ENCODE peak calls at places on chromosomes 2 and 18, in nine cellular contexts. One of them, this sample, is unnamed.

GRCh38 chr2:67463810-67464209 is 66.7 kb downstream of the ETAA1 start:
- DNase-seq in hypothalamus: no peak
- DNase-seq in A549: peak; percentile 74
- DNase-seq in uterus: no peak
- DNase-seq in myocyte: peak; percentile 88
- DNase-seq in iPS-NIHi11: peak; percentile 21
- DNase-seq in AG09319: no peak
- DNase-seq in T-helper 1 cell: no peak
- DNase-seq in NCI-H2029: peak; percentile 1
- DNase-seq in this sample: peak; percentile 97

GRCh38 chr2:15693382-15693781 is 101.7 kb downstream of the DDX1 start:
- DNase-seq in NCI-H2029: no peak
- DNase-seq in hypothalamus: no peak
- DNase-seq in AG09319: no peak
- DNase-seq in T-helper 1 cell: no peak
- DNase-seq in iPS-NIHi11: no peak
- DNase-seq in A549: no peak
- DNase-seq in myocyte: no peak
- DNase-seq in uterus: no peak
- DNase-seq in this sample: no peak

GRCh38 chr2:128783193-128783671 is 464.6 kb upstream of the HS6ST1 start:
- DNase-seq in A549: no peak
- DNase-seq in T-helper 1 cell: no peak
- DNase-seq in myocyte: no peak
- DNase-seq in NCI-H2029: no peak
- DNase-seq in AG09319: no peak
- DNase-seq in uterus: no peak
- DNase-seq in iPS-NIHi11: no peak
- DNase-seq in hypothalamus: no peak
- DNase-seq in this sample: no peak

GRCh38 chr2:234957533-234958135 is 5.8 kb downstream of the SH3BP4 start:
- DNase-seq in hypothalamus: no peak
- DNase-seq in A549: no peak
- DNase-seq in iPS-NIHi11: no peak
- DNase-seq in AG09319: no peak
- DNase-seq in myocyte: no peak
- DNase-seq in uterus: no peak
- DNase-seq in NCI-H2029: no peak
- DNase-seq in T-helper 1 cell: no peak
- DNase-seq in this sample: no peak

GRCh38 chr18:615773-616172 is 19.0 kb downstream of the CLUL1 start:
- DNase-seq in AG09319: no peak
- DNase-seq in uterus: no peak
- DNase-seq in iPS-NIHi11: no peak
- DNase-seq in A549: no peak
- DNase-seq in NCI-H2029: no peak
- DNase-seq in myocyte: no peak
- DNase-seq in T-helper 1 cell: no peak
- DNase-seq in hypothalamus: no peak
- DNase-seq in this sample: peak; percentile 55

GRCh38 chr2:136325844-136326291 is 207.9 kb upstream of the CXCR4 start:
- DNase-seq in myocyte: no peak
- DNase-seq in AG09319: no peak
- DNase-seq in uterus: no peak
- DNase-seq in A549: no peak
- DNase-seq in hypothalamus: no peak
- DNase-seq in NCI-H2029: no peak
- DNase-seq in iPS-NIHi11: no peak
- DNase-seq in T-helper 1 cell: no peak
- DNase-seq in this sample: no peak

GRCh38 chr2:51920509-51920908 is 888.6 kb upstream of the NRXN1 start:
- DNase-seq in NCI-H2029: no peak
- DNase-seq in iPS-NIHi11: no peak
- DNase-seq in myocyte: no peak
- DNase-seq in AG09319: no peak
- DNase-seq in A549: no peak
- DNase-seq in T-helper 1 cell: no peak
- DNase-seq in uterus: no peak
- DNase-seq in hypothalamus: no peak
- DNase-seq in this sample: no peak

GRCh38 chr18:36352384-36352783 is 54.9 kb downstream of the FHOD3 start:
- DNase-seq in AG09319: peak; percentile 66
- DNase-seq in myocyte: peak; percentile 78
- DNase-seq in A549: peak; percentile 16
- DNase-seq in NCI-H2029: no peak
- DNase-seq in iPS-NIHi11: no peak
- DNase-seq in T-helper 1 cell: no peak
- DNase-seq in hypothalamus: no peak
- DNase-seq in uterus: no peak
- DNase-seq in this sample: no peak

GRCh38 chr2:175402591-175402990 is 221.1 kb upstream of the ATP5MC3 start:
- DNase-seq in NCI-H2029: no peak
- DNase-seq in AG09319: no peak
- DNase-seq in myocyte: no peak
- DNase-seq in uterus: no peak
- DNase-seq in A549: no peak
- DNase-seq in iPS-NIHi11: no peak
- DNase-seq in T-helper 1 cell: no peak
- DNase-seq in hypothalamus: no peak
- DNase-seq in this sample: no peak

GRCh38 chr2:58921676-58922075 is 680.6 kb upstream of the FANCL start:
- DNase-seq in iPS-NIHi11: no peak
- DNase-seq in uterus: no peak
- DNase-seq in A549: no peak
- DNase-seq in AG09319: no peak
- DNase-seq in hypothalamus: no peak
- DNase-seq in myocyte: no peak
- DNase-seq in NCI-H2029: no peak
- DNase-seq in T-helper 1 cell: no peak
- DNase-seq in this sample: no peak

GRCh38 chr2:56539618-56540017 is 355.8 kb downstream of the CCDC85A start:
- DNase-seq in A549: no peak
- DNase-seq in hypothalamus: no peak
- DNase-seq in iPS-NIHi11: no peak
- DNase-seq in AG09319: no peak
- DNase-seq in myocyte: no peak
- DNase-seq in uterus: no peak
- DNase-seq in T-helper 1 cell: no peak
- DNase-seq in NCI-H2029: no peak
- DNase-seq in this sample: no peak

GRCh38 chr2:8408560-8409460 is 273.0 kb upstream of the ID2 start:
- DNase-seq in iPS-NIHi11: no peak
- DNase-seq in hypothalamus: no peak
- DNase-seq in NCI-H2029: no peak
- DNase-seq in myocyte: no peak
- DNase-seq in A549: no peak
- DNase-seq in T-helper 1 cell: no peak
- DNase-seq in AG09319: no peak
- DNase-seq in uterus: no peak
- DNase-seq in this sample: no peak

GRCh38 chr2:191486584-191487320 is 191.2 kb upstream of the NABP1 start:
- DNase-seq in hypothalamus: no peak
- DNase-seq in uterus: no peak
- DNase-seq in AG09319: peak; percentile 89
- DNase-seq in iPS-NIHi11: no peak
- DNase-seq in NCI-H2029: no peak
- DNase-seq in myocyte: peak; percentile 91
- DNase-seq in A549: no peak
- DNase-seq in T-helper 1 cell: no peak
- DNase-seq in this sample: no peak

GRCh38 chr18:79566841-79567370 is 112.7 kb upstream of the CTDP1 start:
- DNase-seq in myocyte: no peak
- DNase-seq in iPS-NIHi11: no peak
- DNase-seq in AG09319: no peak
- DNase-seq in NCI-H2029: no peak
- DNase-seq in hypothalamus: no peak
- DNase-seq in T-helper 1 cell: no peak
- DNase-seq in uterus: no peak
- DNase-seq in A549: no peak
- DNase-seq in this sample: no peak

GRCh38 chr2:66851449-66851872 is 416.5 kb downstream of the MEIS1 start:
- DNase-seq in T-helper 1 cell: no peak
- DNase-seq in hypothalamus: no peak
- DNase-seq in iPS-NIHi11: no peak
- DNase-seq in AG09319: peak; percentile 71
- DNase-seq in NCI-H2029: no peak
- DNase-seq in uterus: no peak
- DNase-seq in myocyte: no peak
- DNase-seq in A549: peak; percentile 23
- DNase-seq in this sample: no peak

GRCh38 chr2:217805679-217806479 is 196.9 kb downstream of the TNS1 start:
- DNase-seq in myocyte: peak; percentile 85
- DNase-seq in A549: no peak
- DNase-seq in AG09319: no peak
- DNase-seq in NCI-H2029: no peak
- DNase-seq in T-helper 1 cell: no peak
- DNase-seq in hypothalamus: no peak
- DNase-seq in uterus: no peak
- DNase-seq in iPS-NIHi11: no peak
- DNase-seq in this sample: no peak

GRCh38 chr2:96147593-96148201 is 2.5 kb upstream of the DUSP2 start:
- DNase-seq in myocyte: no peak
- DNase-seq in iPS-NIHi11: peak; percentile 3
- DNase-seq in hypothalamus: no peak
- DNase-seq in A549: no peak
- DNase-seq in NCI-H2029: no peak
- DNase-seq in AG09319: no peak
- DNase-seq in uterus: no peak
- DNase-seq in T-helper 1 cell: peak; percentile 17
- DNase-seq in this sample: no peak

GRCh38 chr2:64992218-64992617 is 3.0 kb downstream of the SLC1A4 start:
- DNase-seq in uterus: no peak
- DNase-seq in AG09319: no peak
- DNase-seq in A549: no peak
- DNase-seq in iPS-NIHi11: no peak
- DNase-seq in T-helper 1 cell: no peak
- DNase-seq in myocyte: no peak
- DNase-seq in NCI-H2029: no peak
- DNase-seq in hypothalamus: no peak
- DNase-seq in this sample: no peak

GRCh38 chr18:66632771-66633170 is 28.9 kb upstream of the CDH19 start:
- DNase-seq in A549: no peak
- DNase-seq in myocyte: no peak
- DNase-seq in hypothalamus: no peak
- DNase-seq in iPS-NIHi11: no peak
- DNase-seq in NCI-H2029: no peak
- DNase-seq in AG09319: no peak
- DNase-seq in uterus: no peak
- DNase-seq in T-helper 1 cell: no peak
- DNase-seq in this sample: no peak

GRCh38 chr2:97348265-97348664 is 235.3 kb downstream of the ANKRD36 start:
- DNase-seq in iPS-NIHi11: peak; percentile 26
- DNase-seq in A549: no peak
- DNase-seq in myocyte: no peak
- DNase-seq in NCI-H2029: no peak
- DNase-seq in AG09319: no peak
- DNase-seq in hypothalamus: no peak
- DNase-seq in T-helper 1 cell: no peak
- DNase-seq in uterus: no peak
- DNase-seq in this sample: no peak

GRCh38 chr2:18536100-18536499 is 24.4 kb downstream of the RDH14 start:
- DNase-seq in AG09319: no peak
- DNase-seq in myocyte: no peak
- DNase-seq in hypothalamus: no peak
- DNase-seq in uterus: no peak
- DNase-seq in A549: no peak
- DNase-seq in T-helper 1 cell: no peak
- DNase-seq in NCI-H2029: no peak
- DNase-seq in iPS-NIHi11: no peak
- DNase-seq in this sample: no peak

GRCh38 chr18:22591231-22591630 is 173.5 kb upstream of the CTAGE1 start:
- DNase-seq in myocyte: no peak
- DNase-seq in A549: no peak
- DNase-seq in uterus: no peak
- DNase-seq in AG09319: no peak
- DNase-seq in iPS-NIHi11: no peak
- DNase-seq in NCI-H2029: no peak
- DNase-seq in T-helper 1 cell: no peak
- DNase-seq in hypothalamus: no peak
- DNase-seq in this sample: no peak

GRCh38 chr18:46772396-46772795 is 15.5 kb upstream of the ST8SIA5 start:
- DNase-seq in hypothalamus: no peak
- DNase-seq in NCI-H2029: no peak
- DNase-seq in iPS-NIHi11: no peak
- DNase-seq in myocyte: no peak
- DNase-seq in A549: no peak
- DNase-seq in uterus: no peak
- DNase-seq in T-helper 1 cell: no peak
- DNase-seq in AG09319: no peak
- DNase-seq in this sample: no peak

GRCh38 chr2:46873632-46874068 is 42.0 kb downstream of the MCFD2 start:
- DNase-seq in T-helper 1 cell: no peak
- DNase-seq in uterus: peak; percentile 83
- DNase-seq in AG09319: peak; percentile 74
- DNase-seq in NCI-H2029: no peak
- DNase-seq in hypothalamus: no peak
- DNase-seq in A549: peak; percentile 95
- DNase-seq in iPS-NIHi11: peak; percentile 58
- DNase-seq in myocyte: peak; percentile 91
- DNase-seq in this sample: no peak

GRCh38 chr2:167127135-167127534 is 238.9 kb downstream of the XIRP2 start:
- DNase-seq in AG09319: no peak
- DNase-seq in NCI-H2029: no peak
- DNase-seq in A549: peak; percentile 23
- DNase-seq in T-helper 1 cell: no peak
- DNase-seq in hypothalamus: no peak
- DNase-seq in iPS-NIHi11: no peak
- DNase-seq in myocyte: peak; percentile 43
- DNase-seq in uterus: no peak
- DNase-seq in this sample: no peak

GRCh38 chr2:27705851-27706622 is 42.3 kb downstream of the SLC4A1AP start:
- DNase-seq in A549: peak; percentile 98
- DNase-seq in uterus: peak; percentile 70
- DNase-seq in NCI-H2029: peak; percentile 69
- DNase-seq in hypothalamus: no peak
- DNase-seq in iPS-NIHi11: no peak
- DNase-seq in AG09319: peak; percentile 88
- DNase-seq in myocyte: peak; percentile 94
- DNase-seq in T-helper 1 cell: no peak
- DNase-seq in this sample: peak; percentile 73

GRCh38 chr2:225270053-225270452 is 129.5 kb upstream of the NYAP2 start:
- DNase-seq in A549: no peak
- DNase-seq in hypothalamus: no peak
- DNase-seq in uterus: no peak
- DNase-seq in iPS-NIHi11: no peak
- DNase-seq in AG09319: no peak
- DNase-seq in NCI-H2029: no peak
- DNase-seq in T-helper 1 cell: no peak
- DNase-seq in myocyte: no peak
- DNase-seq in this sample: peak; percentile 3

GRCh38 chr2:88925770-88926462 is 234.4 kb downstream of the RPIA start:
- DNase-seq in AG09319: no peak
- DNase-seq in NCI-H2029: no peak
- DNase-seq in uterus: no peak
- DNase-seq in hypothalamus: no peak
- DNase-seq in myocyte: no peak
- DNase-seq in iPS-NIHi11: no peak
- DNase-seq in A549: no peak
- DNase-seq in T-helper 1 cell: no peak
- DNase-seq in this sample: no peak

GRCh38 chr2:149225446-149225845 is 104.9 kb upstream of the LYPD6 start:
- DNase-seq in A549: no peak
- DNase-seq in NCI-H2029: peak; percentile 68
- DNase-seq in iPS-NIHi11: no peak
- DNase-seq in myocyte: no peak
- DNase-seq in hypothalamus: no peak
- DNase-seq in AG09319: no peak
- DNase-seq in T-helper 1 cell: no peak
- DNase-seq in uterus: no peak
- DNase-seq in this sample: peak; percentile 26

GRCh38 chr18:48929951-48930713 is 20.6 kb downstream of the SMAD7 start:
- DNase-seq in A549: peak; percentile 92
- DNase-seq in T-helper 1 cell: no peak
- DNase-seq in hypothalamus: no peak
- DNase-seq in NCI-H2029: no peak
- DNase-seq in myocyte: peak; percentile 57
- DNase-seq in uterus: no peak
- DNase-seq in AG09319: no peak
- DNase-seq in iPS-NIHi11: peak; percentile 64
- DNase-seq in this sample: no peak

GRCh38 chr2:129768485-129769258 is 210.8 kb upstream of the RAB6C start:
- DNase-seq in A549: no peak
- DNase-seq in hypothalamus: no peak
- DNase-seq in AG09319: no peak
- DNase-seq in myocyte: no peak
- DNase-seq in NCI-H2029: no peak
- DNase-seq in iPS-NIHi11: no peak
- DNase-seq in T-helper 1 cell: no peak
- DNase-seq in uterus: no peak
- DNase-seq in this sample: no peak

This sample was measured in SHP77.